ENCODE peak calls at places on chromosome 1, in eight cellular contexts. One of them, this sample, is unnamed.

GRCh38 chr1:212645563-212646543 is 37.3 kb downstream of the ATF3 start:
- DNase-seq in NCI-H2171 treated with DMSO at 0.1 percent for 48 hours: peak
- DNase-seq in stimulated activated CD4-positive, alpha-beta T cell treated with anti-CD3 and anti-CD28 coated beads, Interleukin-1b, Interleukin-23, amount 100 ng/mL, for 24 hours: no peak
- DNase-seq in activated naive CD8-positive, alpha-beta T cell treated with anti-CD3 and anti-CD28 coated beads for 36 hours: no peak
- DNase-seq in KBM-7: no peak
- DNase-seq in hepatocyte: no peak
- DNase-seq in C1 segment of cervical spinal cord: no peak
- DNase-seq in AG10803: no peak
- DNase-seq in this sample: no peak

GRCh38 chr1:62229468-62229867 is 34.8 kb downstream of the L1TD1 start:
- DNase-seq in C1 segment of cervical spinal cord: no peak
- DNase-seq in NCI-H2171 treated with DMSO at 0.1 percent for 48 hours: peak
- DNase-seq in hepatocyte: no peak
- DNase-seq in activated naive CD8-positive, alpha-beta T cell treated with anti-CD3 and anti-CD28 coated beads for 36 hours: no peak
- DNase-seq in AG10803: no peak
- DNase-seq in KBM-7: no peak
- DNase-seq in stimulated activated CD4-positive, alpha-beta T cell treated with anti-CD3 and anti-CD28 coated beads, Interleukin-1b, Interleukin-23, amount 100 ng/mL, for 24 hours: no peak
- DNase-seq in this sample: no peak

GRCh38 chr1:31954607-31955283 is 16.6 kb upstream of the PTP4A2 start:
- DNase-seq in KBM-7: peak
- DNase-seq in NCI-H2171 treated with DMSO at 0.1 percent for 48 hours: no peak
- DNase-seq in stimulated activated CD4-positive, alpha-beta T cell treated with anti-CD3 and anti-CD28 coated beads, Interleukin-1b, Interleukin-23, amount 100 ng/mL, for 24 hours: no peak
- DNase-seq in AG10803: peak
- DNase-seq in C1 segment of cervical spinal cord: no peak
- DNase-seq in hepatocyte: peak
- DNase-seq in activated naive CD8-positive, alpha-beta T cell treated with anti-CD3 and anti-CD28 coated beads for 36 hours: no peak
- DNase-seq in this sample: no peak

GRCh38 chr1:153357076-153357852 is 390 bp upstream of the S100A9 start:
- DNase-seq in activated naive CD8-positive, alpha-beta T cell treated with anti-CD3 and anti-CD28 coated beads for 36 hours: no peak
- DNase-seq in stimulated activated CD4-positive, alpha-beta T cell treated with anti-CD3 and anti-CD28 coated beads, Interleukin-1b, Interleukin-23, amount 100 ng/mL, for 24 hours: no peak
- DNase-seq in NCI-H2171 treated with DMSO at 0.1 percent for 48 hours: no peak
- DNase-seq in KBM-7: peak
- DNase-seq in hepatocyte: no peak
- DNase-seq in AG10803: no peak
- DNase-seq in C1 segment of cervical spinal cord: no peak
- DNase-seq in this sample: no peak

GRCh38 chr1:211589782-211590721 is 11.1 kb upstream of the SLC30A1 start:
- DNase-seq in KBM-7: peak
- DNase-seq in stimulated activated CD4-positive, alpha-beta T cell treated with anti-CD3 and anti-CD28 coated beads, Interleukin-1b, Interleukin-23, amount 100 ng/mL, for 24 hours: no peak
- DNase-seq in activated naive CD8-positive, alpha-beta T cell treated with anti-CD3 and anti-CD28 coated beads for 36 hours: no peak
- DNase-seq in C1 segment of cervical spinal cord: no peak
- DNase-seq in AG10803: peak
- DNase-seq in NCI-H2171 treated with DMSO at 0.1 percent for 48 hours: no peak
- DNase-seq in hepatocyte: no peak
- DNase-seq in this sample: no peak

GRCh38 chr1:6033986-6034749 is 11.5 kb upstream of the KCNAB2 start:
- DNase-seq in C1 segment of cervical spinal cord: no peak
- DNase-seq in NCI-H2171 treated with DMSO at 0.1 percent for 48 hours: no peak
- DNase-seq in stimulated activated CD4-positive, alpha-beta T cell treated with anti-CD3 and anti-CD28 coated beads, Interleukin-1b, Interleukin-23, amount 100 ng/mL, for 24 hours: no peak
- DNase-seq in hepatocyte: peak
- DNase-seq in AG10803: no peak
- DNase-seq in activated naive CD8-positive, alpha-beta T cell treated with anti-CD3 and anti-CD28 coated beads for 36 hours: peak
- DNase-seq in KBM-7: peak
- DNase-seq in this sample: peak

GRCh38 chr1:212012034-212012740 is 23.2 kb downstream of the INTS7 start:
- DNase-seq in C1 segment of cervical spinal cord: peak
- DNase-seq in KBM-7: peak
- DNase-seq in hepatocyte: peak
- DNase-seq in stimulated activated CD4-positive, alpha-beta T cell treated with anti-CD3 and anti-CD28 coated beads, Interleukin-1b, Interleukin-23, amount 100 ng/mL, for 24 hours: no peak
- DNase-seq in NCI-H2171 treated with DMSO at 0.1 percent for 48 hours: peak
- DNase-seq in AG10803: peak
- DNase-seq in activated naive CD8-positive, alpha-beta T cell treated with anti-CD3 and anti-CD28 coated beads for 36 hours: peak
- DNase-seq in this sample: peak

GRCh38 chr1:90580176-90580575 is 136.9 kb downstream of the BARHL2 start:
- DNase-seq in AG10803: no peak
- DNase-seq in hepatocyte: peak
- DNase-seq in stimulated activated CD4-positive, alpha-beta T cell treated with anti-CD3 and anti-CD28 coated beads, Interleukin-1b, Interleukin-23, amount 100 ng/mL, for 24 hours: no peak
- DNase-seq in KBM-7: no peak
- DNase-seq in NCI-H2171 treated with DMSO at 0.1 percent for 48 hours: peak
- DNase-seq in activated naive CD8-positive, alpha-beta T cell treated with anti-CD3 and anti-CD28 coated beads for 36 hours: no peak
- DNase-seq in C1 segment of cervical spinal cord: no peak
- DNase-seq in this sample: no peak

GRCh38 chr1:197921235-197922069 is 4.3 kb downstream of the LHX9 start:
- DNase-seq in hepatocyte: peak
- DNase-seq in activated naive CD8-positive, alpha-beta T cell treated with anti-CD3 and anti-CD28 coated beads for 36 hours: no peak
- DNase-seq in AG10803: no peak
- DNase-seq in NCI-H2171 treated with DMSO at 0.1 percent for 48 hours: no peak
- DNase-seq in C1 segment of cervical spinal cord: no peak
- DNase-seq in stimulated activated CD4-positive, alpha-beta T cell treated with anti-CD3 and anti-CD28 coated beads, Interleukin-1b, Interleukin-23, amount 100 ng/mL, for 24 hours: no peak
- DNase-seq in KBM-7: no peak
- DNase-seq in this sample: no peak

GRCh38 chr1:63873751-63874150 is 99.9 kb downstream of the ROR1 start:
- DNase-seq in stimulated activated CD4-positive, alpha-beta T cell treated with anti-CD3 and anti-CD28 coated beads, Interleukin-1b, Interleukin-23, amount 100 ng/mL, for 24 hours: no peak
- DNase-seq in hepatocyte: no peak
- DNase-seq in AG10803: peak
- DNase-seq in NCI-H2171 treated with DMSO at 0.1 percent for 48 hours: no peak
- DNase-seq in KBM-7: no peak
- DNase-seq in activated naive CD8-positive, alpha-beta T cell treated with anti-CD3 and anti-CD28 coated beads for 36 hours: no peak
- DNase-seq in C1 segment of cervical spinal cord: no peak
- DNase-seq in this sample: no peak

GRCh38 chr1:172903581-172904220 is 147.0 kb downstream of the TNFSF18 start:
- DNase-seq in activated naive CD8-positive, alpha-beta T cell treated with anti-CD3 and anti-CD28 coated beads for 36 hours: no peak
- DNase-seq in C1 segment of cervical spinal cord: no peak
- DNase-seq in hepatocyte: no peak
- DNase-seq in KBM-7: no peak
- DNase-seq in stimulated activated CD4-positive, alpha-beta T cell treated with anti-CD3 and anti-CD28 coated beads, Interleukin-1b, Interleukin-23, amount 100 ng/mL, for 24 hours: no peak
- DNase-seq in AG10803: peak
- DNase-seq in NCI-H2171 treated with DMSO at 0.1 percent for 48 hours: no peak
- DNase-seq in this sample: no peak

This sample was measured in progenitor cell of endocrine pancreas.